ENCODE peak calls at places on chromosomes 2 and 18, in five cellular contexts. F is HTR-8/SVneo, U is iris pigment epithelial cell, X is brain microvascular endothelial cell, D is HL-60. P is an unnamed sample.

GRCh38 chr2:3242747-3243369 is 134.8 kb downstream of the EIPR1 start:
- DNase-seq in F (no peak), U (no peak), X (no peak), D (peak; percentile 31), P (peak; percentile 10)

GRCh38 chr2:10497797-10498251 is 49.7 kb upstream of the ODC1 start:
- DNase-seq in F (peak; percentile 94), U (peak; percentile 58), X (peak; percentile 51), D (peak; percentile 74), P (peak; percentile 59)

GRCh38 chr18:9673296-9674251 is 34.5 kb upstream of the RAB31 start:
- DNase-seq in F (peak; percentile 78), U (peak; percentile 57), X (peak; percentile 23), D (peak; percentile 64), P (peak; percentile 85)

GRCh38 chr2:88159955-88160415 is 10.2 kb upstream of the THNSL2 start:
- DNase-seq in F (peak; percentile 77), U (peak; percentile 61), X (peak; percentile 70), D (peak; percentile 23), P (peak; percentile 73)

GRCh38 chr18:62024983-62025382 is 132.2 kb upstream of the RNF152 start:
- DNase-seq in F (no peak), U (no peak), X (no peak), D (no peak), P (no peak)

GRCh38 chr2:230935132-230935435 is 10.0 kb upstream of the GPR55 start:
- DNase-seq in F (no peak), U (no peak), X (no peak), D (no peak), P (no peak)

GRCh38 chr2:59182249-59182648 is 941.1 kb upstream of the FANCL start:
- DNase-seq in F (peak; percentile 10), U (peak; percentile 28), X (peak; percentile 35), D (no peak), P (no peak)

GRCh38 chr2:231241755-231242507 is 43.5 kb downstream of the ARMC9 start:
- DNase-seq in F (no peak), U (peak; percentile 17), X (no peak), D (peak; percentile 65), P (peak; percentile 19)

GRCh38 chr18:79484661-79485621 is 89.2 kb downstream of the NFATC1 start:
- DNase-seq in F (peak; percentile 67), U (peak; percentile 96), X (peak; percentile 98), D (no peak), P (no peak)

GRCh38 chr2:168632733-168633132 is 169.7 kb upstream of the NOSTRIN start:
- DNase-seq in F (no peak), U (peak; percentile 90), X (peak; percentile 85), D (no peak), P (no peak)

GRCh38 chr18:9663377-9663776 is 44.7 kb upstream of the RAB31 start:
- DNase-seq in F (no peak), U (no peak), X (no peak), D (no peak), P (no peak)

GRCh38 chr18:33052886-33053285 is 280.1 kb upstream of the KLHL14 start:
- DNase-seq in F (no peak), U (no peak), X (no peak), D (no peak), P (no peak)

GRCh38 chr2:120828066-120828465 is 92.4 kb downstream of the GLI2 start:
- DNase-seq in F (no peak), U (no peak), X (no peak), D (no peak), P (no peak)

GRCh38 chr2:110713508-110714362 is 18.6 kb upstream of the ACOXL start:
- DNase-seq in F (no peak), U (no peak), X (no peak), D (no peak), P (no peak)

GRCh38 chr18:12155996-12156395 is 62.4 kb downstream of the ANKRD62 start:
- DNase-seq in F (no peak), U (no peak), X (no peak), D (no peak), P (no peak)

GRCh38 chr2:197873293-197873701 is 68.9 kb downstream of the PLCL1 start:
- DNase-seq in F (no peak), U (peak; percentile 26), X (peak; percentile 75), D (no peak), P (no peak)

GRCh38 chr2:231672617-231673347 is 35.5 kb upstream of the PTMA start:
- DNase-seq in F (peak; percentile 51), U (peak; percentile 77), X (peak; percentile 45), D (no peak), P (no peak)

GRCh38 chr18:76927216-76927725 is 104.9 kb downstream of the ZNF236 start:
- DNase-seq in F (no peak), U (no peak), X (no peak), D (no peak), P (no peak)

GRCh38 chr2:46336560-46336959 is 39.4 kb downstream of the EPAS1 start:
- DNase-seq in F (no peak), U (peak; percentile 56), X (peak; percentile 56), D (no peak), P (no peak)

GRCh38 chr2:12730265-12730664 is 13.5 kb downstream of the TRIB2 start:
- DNase-seq in F (no peak), U (no peak), X (no peak), D (no peak), P (no peak)

GRCh38 chr2:96464061-96464460 is 41.1 kb downstream of the NEURL3 start:
- DNase-seq in F (no peak), U (no peak), X (no peak), D (no peak), P (no peak)

GRCh38 chr2:72719416-72719815 is 106.4 kb downstream of the EXOC6B start:
- DNase-seq in F (no peak), U (peak; percentile 52), X (no peak), D (no peak), P (no peak)

GRCh38 chr2:44371445-44371844 is 9.7 kb downstream of the CAMKMT start:
- DNase-seq in F (no peak), U (no peak), X (no peak), D (no peak), P (no peak)

GRCh38 chr2:238645095-238645494 is 202.8 kb upstream of the TWIST2 start:
- DNase-seq in F (no peak), U (no peak), X (no peak), D (no peak), P (no peak)

GRCh38 chr2:239953418-239954061 is 71.6 kb downstream of the NDUFA10 start:
- DNase-seq in F (no peak), U (peak; percentile 36), X (peak; percentile 20), D (no peak), P (no peak)

GRCh38 chr2:179277429-179278196 is 13.0 kb upstream of the SESTD1 start:
- DNase-seq in F (no peak), U (no peak), X (no peak), D (no peak), P (no peak)

GRCh38 chr2:227201806-227202205 is 37.4 kb downstream of the COL4A3 start:
- DNase-seq in F (no peak), U (no peak), X (no peak), D (no peak), P (no peak)

GRCh38 chr2:106878206-106878605 is 7.8 kb downstream of the ST6GAL2 start:
- DNase-seq in F (no peak), U (no peak), X (no peak), D (no peak), P (no peak)

GRCh38 chr18:79963658-79964329 is 649 bp upstream of the HSBP1L1 start:
- DNase-seq in F (no peak), U (no peak), X (no peak), D (no peak), P (no peak)

GRCh38 chr2:241309684-241310117 is 5.8 kb downstream of the HDLBP start:
- DNase-seq in F (no peak), U (peak; percentile 73), X (peak; percentile 72), D (no peak), P (peak; percentile 27)